ENCODE peak calls at places on chromosomes 16 and 17, in six cellular contexts. H, X, D, J, L and E are unnamed samples.

GRCh38 chr17:20944014-20944905 is 98.6 kb downstream of the USP22 start:
- DNase-seq in H (no peak), X (no peak), D (no peak), J (peak), L (no peak), E (no peak)

GRCh38 chr17:4940625-4941021 is 555 bp downstream of the RNF167 start:
- DNase-seq in H (no peak), X (no peak), D (no peak), J (peak), L (no peak), E (no peak)

GRCh38 chr16:30183961-30184429 is 593 bp downstream of the CORO1A start:
- DNase-seq in H (no peak), X (no peak), D (no peak), J (peak), L (no peak), E (no peak)

GRCh38 chr17:50114849-50115357 is 15.1 kb downstream of the SAMD14 start:
- DNase-seq in H (peak), X (no peak), D (no peak), J (peak), L (peak), E (no peak)

GRCh38 chr16:53219795-53220194 is 165.0 kb downstream of the CHD9 start:
- DNase-seq in H (no peak), X (no peak), D (no peak), J (no peak), L (peak), E (no peak)

GRCh38 chr17:5638596-5638995 is 54.3 kb upstream of the NLRP1 start:
- DNase-seq in H (no peak), X (no peak), D (no peak), J (no peak), L (no peak), E (no peak)

GRCh38 chr16:3748307-3748706 is 31.0 kb upstream of the TRAP1 start:
- DNase-seq in H (no peak), X (no peak), D (no peak), J (no peak), L (peak), E (no peak)

GRCh38 chr16:88780100-88781062 is 4.6 kb downstream of the PIEZO1 start:
- DNase-seq in H (no peak), X (no peak), D (no peak), J (no peak), L (no peak), E (no peak)

GRCh38 chr16:88866151-88866920 is at the start of gene PABPN1L:
- DNase-seq in H (no peak), X (no peak), D (no peak), J (no peak), L (no peak), E (no peak)

GRCh38 chr17:45096141-45096540 is 35.0 kb downstream of the NMT1 start:
- DNase-seq in H (peak), X (no peak), D (no peak), J (no peak), L (peak), E (no peak)

GRCh38 chr17:7548585-7549400 is at the start of gene TNFSF12:
- DNase-seq in H (peak), X (no peak), D (no peak), J (peak), L (peak), E (no peak)

GRCh38 chr17:6064855-6065254 is 5.3 kb upstream of the WSCD1 start:
- DNase-seq in H (no peak), X (no peak), D (no peak), J (no peak), L (no peak), E (no peak)

GRCh38 chr16:51268237-51268636 is 117.2 kb upstream of the SALL1 start:
- DNase-seq in H (no peak), X (no peak), D (no peak), J (no peak), L (no peak), E (no peak)

GRCh38 chr17:64457156-64457555 is 8.2 kb downstream of the MILR1 start:
- DNase-seq in H (peak), X (no peak), D (no peak), J (no peak), L (peak), E (peak)

GRCh38 chr16:28210264-28210663 is 1.5 kb downstream of the XPO6 start:
- DNase-seq in H (no peak), X (no peak), D (no peak), J (no peak), L (no peak), E (no peak)

GRCh38 chr17:75013077-75013391 is 564 bp downstream of the MRPL58 start:
- DNase-seq in H (no peak), X (no peak), D (no peak), J (no peak), L (no peak), E (no peak)

GRCh38 chr16:29962344-29962994 is 590 bp downstream of the TMEM219 start:
- DNase-seq in H (no peak), X (no peak), D (no peak), J (peak), L (peak), E (no peak)

GRCh38 chr16:10729104-10729503 is 14.5 kb upstream of the NUBP1 start:
- DNase-seq in H (no peak), X (no peak), D (no peak), J (no peak), L (no peak), E (no peak)

GRCh38 chr17:82228278-82228841 is 482 bp upstream of the SLC16A3 start:
- DNase-seq in H (no peak), X (no peak), D (no peak), J (peak), L (no peak), E (no peak)

GRCh38 chr17:78944026-78944425 is 18.8 kb upstream of the TIMP2 start:
- DNase-seq in H (no peak), X (no peak), D (no peak), J (no peak), L (no peak), E (no peak)

GRCh38 chr16:88454315-88455057 is 1.4 kb downstream of the ZFPM1 start:
- DNase-seq in H (no peak), X (no peak), D (no peak), J (peak), L (no peak), E (no peak)

GRCh38 chr17:18248300-18248731 is 10.2 kb downstream of the FLII start:
- DNase-seq in H (peak), X (no peak), D (no peak), J (peak), L (peak), E (peak)

GRCh38 chr17:79627184-79627765 is 16.4 kb upstream of the RBFOX3 start:
- DNase-seq in H (no peak), X (no peak), D (no peak), J (no peak), L (no peak), E (no peak)

GRCh38 chr17:11336290-11336995 is 95.4 kb downstream of the SHISA6 start:
- DNase-seq in H (no peak), X (no peak), D (no peak), J (no peak), L (no peak), E (no peak)

GRCh38 chr17:11340798-11341197 is 99.8 kb downstream of the SHISA6 start:
- DNase-seq in H (no peak), X (no peak), D (no peak), J (peak), L (no peak), E (no peak)
- H3K4me3 ChIP-seq in H (no peak), X (no peak), D (no peak), J (no peak), L (no peak), E (no peak)

DNA sequence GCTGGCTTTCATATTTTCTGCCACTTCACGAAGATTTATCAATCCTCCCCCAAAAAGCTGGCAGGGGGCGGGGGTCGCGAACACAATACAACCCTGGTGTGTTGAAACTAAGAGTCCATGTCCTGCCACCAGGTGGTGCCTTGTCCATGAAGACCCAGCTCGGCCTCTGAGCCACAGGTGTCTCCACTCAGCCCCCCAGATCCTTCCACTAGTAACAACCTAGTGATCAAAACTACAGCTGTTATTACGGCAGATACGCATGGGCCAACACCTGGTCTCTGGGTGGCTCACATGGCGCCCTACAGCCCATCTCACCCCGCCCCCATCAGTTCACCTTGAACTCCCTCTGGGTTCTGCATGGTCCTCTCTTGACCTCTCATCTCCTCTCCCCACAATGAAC is 27.7 kb downstream of the USP7 start:
- DNase-seq in H (no peak), X (no peak), D (no peak), J (peak), L (no peak), E (no peak)
- TF ChIP-seq CTCF in H (peak), X (no peak), D (no peak), J (peak), L (peak), E (no peak)

GRCh38 chr17:77323413-77324171 is 182.8 kb downstream of the SEC14L1 start:
- DNase-seq in H (peak), X (no peak), D (no peak), J (peak), L (peak), E (no peak)

GRCh38 chr17:77322284-77322533 is 181.4 kb downstream of the SEC14L1 start:
- DNase-seq in H (no peak), X (no peak), D (no peak), J (no peak), L (no peak), E (no peak)

GRCh38 chr17:77324227-77324626 is 183.5 kb downstream of the SEC14L1 start:
- DNase-seq in H (no peak), X (no peak), D (no peak), J (no peak), L (no peak), E (no peak)

GRCh38 chr17:77320501-77321256 is 179.9 kb downstream of the SEC14L1 start:
- DNase-seq in H (no peak), X (no peak), D (no peak), J (peak), L (peak), E (no peak)

DNA sequence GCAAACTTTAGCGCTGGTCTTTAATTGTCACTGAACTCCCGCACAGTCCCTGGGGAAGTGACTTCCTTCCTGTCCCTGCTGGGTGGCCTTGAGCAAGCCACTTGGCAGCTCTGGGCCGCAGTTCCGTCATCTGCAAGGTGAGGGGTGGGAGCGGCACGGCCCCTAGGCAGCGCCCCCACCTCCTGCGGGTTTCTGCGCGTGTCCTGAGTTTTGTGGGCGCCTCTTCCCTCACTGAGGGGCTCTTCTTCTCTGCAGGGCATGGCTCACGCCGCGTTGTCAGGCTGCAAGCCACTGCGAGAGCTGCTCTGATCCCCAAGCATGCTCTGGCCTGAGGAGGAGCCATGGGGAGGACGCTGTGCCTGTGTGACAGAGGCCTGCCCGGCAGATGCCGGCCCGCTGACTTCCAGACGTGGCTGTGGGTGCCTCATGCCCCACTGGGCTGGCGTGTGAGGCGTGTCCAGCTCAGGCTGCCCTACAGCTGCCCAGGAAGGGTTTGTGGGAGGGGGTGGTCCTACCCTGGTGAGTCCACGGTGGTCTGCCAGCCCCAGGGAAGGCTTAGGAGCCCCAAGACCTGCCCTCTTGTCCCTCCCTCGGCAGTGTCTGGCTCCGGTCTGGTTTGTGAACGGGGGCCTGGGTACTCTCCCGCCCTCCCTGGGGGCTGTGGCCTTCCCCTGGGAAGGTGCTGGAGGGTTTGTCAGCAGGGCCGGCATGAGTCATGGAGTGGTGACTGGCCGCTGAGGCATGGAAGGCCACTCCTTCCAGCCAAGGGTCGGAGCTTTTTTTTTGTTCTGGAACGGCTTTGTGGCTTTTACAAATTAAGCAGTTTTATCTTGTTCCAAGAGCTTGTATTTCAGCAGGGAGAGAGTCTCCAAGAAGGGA is 182.0 kb downstream of the SEC14L1 start:
- DNase-seq in H (peak), X (no peak), D (no peak), J (peak), L (peak), E (peak)
- H3K4me3 ChIP-seq in H (peak), X (peak), D (peak), J (peak), L (peak), E (peak)

GRCh38 chr17:31487648-31488263 is 96.3 kb downstream of the RAB11FIP4 start:
- DNase-seq in H (peak), X (no peak), D (peak), J (peak), L (peak), E (no peak)
- TF ChIP-seq CTCF in H (no peak), X (no peak), D (no peak), J (peak), L (no peak), E (no peak)

GRCh38 chr16:18797746-18798145 is 3.6 kb downstream of the ARL6IP1 start:
- DNase-seq in H (no peak), X (no peak), D (no peak), J (no peak), L (no peak), E (no peak)
- H3K4me3 ChIP-seq in H (no peak), X (no peak), D (no peak), J (no peak), L (no peak), E (no peak)

GRCh38 chr16:66095676-66096075 is 270.8 kb upstream of the CDH5 start:
- DNase-seq in H (no peak), X (no peak), D (no peak), J (no peak), L (no peak), E (no peak)

GRCh38 chr16:66103245-66103644 is 263.2 kb upstream of the CDH5 start:
- DNase-seq in H (peak), X (no peak), D (no peak), J (no peak), L (peak), E (no peak)

GRCh38 chr16:66093217-66093616 is 273.3 kb upstream of the CDH5 start:
- DNase-seq in H (peak), X (no peak), D (no peak), J (no peak), L (no peak), E (no peak)

GRCh38 chr16:66099261-66099660 is 267.2 kb upstream of the CDH5 start:
- DNase-seq in H (no peak), X (no peak), D (no peak), J (no peak), L (no peak), E (no peak)

GRCh38 chr16:66097746-66098145 is 268.7 kb upstream of the CDH5 start:
- DNase-seq in H (peak), X (no peak), D (no peak), J (no peak), L (no peak), E (no peak)
- TF ChIP-seq CTCF in H (no peak), X (no peak), D (no peak), J (no peak), L (no peak), E (no peak)

DNA sequence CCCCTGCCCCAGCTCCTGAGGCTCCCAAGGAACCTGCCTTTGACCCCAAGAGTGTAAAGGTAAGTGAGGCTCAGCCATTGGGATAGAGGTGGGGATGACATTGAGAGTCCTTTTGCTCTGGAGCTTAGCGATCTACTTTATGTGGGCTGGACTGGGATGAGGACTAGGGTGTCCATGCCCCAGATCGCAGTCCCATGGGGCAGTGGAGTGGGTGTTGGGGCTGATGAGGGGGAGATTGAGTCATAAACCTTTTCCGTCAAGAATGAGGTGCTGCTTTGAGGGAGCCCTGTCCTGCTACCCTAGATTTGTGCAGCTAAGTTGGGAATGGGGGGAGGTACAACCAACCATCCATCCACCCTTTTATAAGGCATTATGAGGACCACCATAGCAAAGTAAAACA is 351 bp downstream of the MYL4 start:
- DNase-seq in H (no peak), X (no peak), D (no peak), J (no peak), L (no peak), E (no peak)
- H3K4me3 ChIP-seq in H (no peak), X (no peak), D (no peak), J (no peak), L (no peak), E (no peak)

GRCh38 chr17:40317345-40317873 is 8.4 kb downstream of the RARA start:
- DNase-seq in H (peak), X (no peak), D (no peak), J (peak), L (peak), E (no peak)
- TF ChIP-seq CTCF in H (peak), X (no peak), D (peak), J (peak), L (peak), E (peak)